ENCODE peak calls at places on chromosomes 7 and 10, in four cellular contexts. R is COR-L47, N is IMR-90, I is dorsolateral prefrontal cortex. Y is an unnamed sample.

GRCh38 chr10:60526024-60526585 is 136.4 kb upstream of the ANK3 start:
- DNase-seq in I (no peak), R (no peak), N (no peak), Y (no peak)

GRCh38 chr10:10599994-10600393 is 417.7 kb upstream of the CELF2 start:
- DNase-seq in N (no peak), R (no peak), I (no peak), Y (no peak)

GRCh38 chr10:42962120-42962901 is 114.6 kb upstream of the RET start:
- DNase-seq in N (no peak), R (no peak), I (peak; percentile 13), Y (no peak)

GRCh38 chr10:93028881-93029280 is 31.7 kb upstream of the CYP26C1 start:
- DNase-seq in R (no peak), N (peak; percentile 67), I (no peak), Y (no peak)

GRCh38 chr7:99469381-99470065 is 3.2 kb upstream of the ZNF789 start:
- DNase-seq in I (no peak), R (no peak), N (no peak), Y (no peak)

GRCh38 chr7:13282377-13282980 is 595.0 kb downstream of the ARL4A start:
- DNase-seq in N (peak; percentile 54), R (peak; percentile 31), I (no peak), Y (no peak)

GRCh38 chr10:48287417-48288391 is 13.2 kb upstream of the FRMPD2 start:
- DNase-seq in I (peak; percentile 87), N (no peak), R (no peak), Y (no peak)

GRCh38 chr7:141417506-141417905 is 133.7 kb upstream of the AGK start:
- DNase-seq in I (no peak), R (no peak), N (no peak), Y (no peak)

GRCh38 chr7:70630647-70631457 is 501.1 kb upstream of the GALNT17 start:
- DNase-seq in I (no peak), R (no peak), N (peak; percentile 66), Y (no peak)

GRCh38 chr7:13851756-13852155 is 137.7 kb downstream of the ETV1 start:
- DNase-seq in N (peak; percentile 89), I (no peak), R (peak; percentile 74), Y (peak; percentile 25)

GRCh38 chr7:44149571-44150465 is 8.7 kb upstream of the MYL7 start:
- DNase-seq in R (no peak), I (peak; percentile 21), N (peak; percentile 30), Y (no peak)

GRCh38 chr7:127571741-127572505 is 13.5 kb downstream of the GCC1 start:
- DNase-seq in R (no peak), N (peak; percentile 40), I (no peak), Y (no peak)

GRCh38 chr10:119270893-119271361 is 63.6 kb downstream of the GRK5 start:
- DNase-seq in I (no peak), R (no peak), N (peak; percentile 51), Y (no peak)

GRCh38 chr7:126715076-126715475 is 537.7 kb downstream of the GRM8 start:
- DNase-seq in R (no peak), N (no peak), I (no peak), Y (no peak)

GRCh38 chr7:70788276-70788675 is 343.7 kb upstream of the GALNT17 start:
- DNase-seq in I (no peak), R (no peak), N (no peak), Y (no peak)

GRCh38 chr7:142557971-142558582 is 191.2 kb upstream of the PRSS1 start:
- DNase-seq in R (peak; percentile 13), N (peak; percentile 72), I (no peak), Y (no peak)

GRCh38 chr7:27176343-27176731 is 2.2 kb upstream of the HOXA10 start:
- DNase-seq in N (no peak), R (no peak), I (no peak), Y (no peak)